ENCODE peak calls at places on chromosome 1, in four cellular contexts. I, G, K and E are unnamed samples.

GRCh38 chr1:111961773-111962565 is 27.5 kb downstream of the KCND3 start:
- DNase-seq in I (no peak), K (no peak), G (no peak), E (no peak)

GRCh38 chr1:10962483-10962882 is 50.0 kb upstream of the TARDBP start:
- DNase-seq in K (no peak), I (no peak), G (no peak), E (no peak)

GRCh38 chr1:95509989-95510388 is 276.0 kb downstream of the RWDD3 start:
- DNase-seq in K (no peak), I (no peak), G (no peak), E (no peak)

GRCh38 chr1:145917595-145917994 is 922 bp downstream of the PEX11B start:
- DNase-seq in K (no peak), I (no peak), G (no peak), E (no peak)

GRCh38 chr1:193325042-193325441 is 138.6 kb upstream of the B3GALT2 start:
- DNase-seq in I (no peak), K (no peak), G (no peak), E (no peak)

GRCh38 chr1:44717196-44717595 is 13.8 kb downstream of the RNU5D-1 start:
- DNase-seq in G (no peak), K (no peak), I (no peak), E (no peak)

GRCh38 chr1:240109920-240110685 is 18.4 kb downstream of the FMN2 start:
- DNase-seq in K (no peak), G (no peak), I (no peak), E (no peak)

GRCh38 chr1:225835752-225836151 is 25.8 kb downstream of the EPHX1 start:
- DNase-seq in I (no peak), G (no peak), K (no peak), E (no peak)

GRCh38 chr1:22739648-22740385 is 29.2 kb downstream of the EPHB2 start:
- DNase-seq in G (no peak), K (no peak), I (no peak), E (peak; percentile 59)